ENCODE peak calls at places on chromosomes 7 and 10, in ten cellular contexts. One of them, this sample, is unnamed.

GRCh38 chr7:116377721-116378120 is 121.8 kb upstream of the CAV2 start:
- DNase-seq in astrocyte: no peak
- DNase-seq in omental fat pad: no peak
- DNase-seq in K562: no peak
- DNase-seq in nephron progenitor cell: no peak
- DNase-seq in WERI-Rb-1: peak
- DNase-seq in lower lobe of right lung: no peak
- DNase-seq in fibroblast of pulmonary artery: no peak
- DNase-seq in kidney epithelial cell: no peak
- DNase-seq in LNCaP clone FGC: no peak
- DNase-seq in this sample: no peak

GRCh38 chr7:24920702-24921679 is 59.0 kb downstream of the OSBPL3 start:
- DNase-seq in astrocyte: no peak
- DNase-seq in fibroblast of pulmonary artery: no peak
- DNase-seq in lower lobe of right lung: peak
- DNase-seq in nephron progenitor cell: no peak
- DNase-seq in LNCaP clone FGC: no peak
- DNase-seq in K562: peak
- DNase-seq in kidney epithelial cell: no peak
- DNase-seq in omental fat pad: no peak
- DNase-seq in WERI-Rb-1: no peak
- DNase-seq in this sample: no peak

GRCh38 chr10:22856444-22857074 is 71.3 kb upstream of the ARMC3 start:
- DNase-seq in fibroblast of pulmonary artery: no peak
- DNase-seq in astrocyte: no peak
- DNase-seq in omental fat pad: no peak
- DNase-seq in WERI-Rb-1: no peak
- DNase-seq in LNCaP clone FGC: no peak
- DNase-seq in kidney epithelial cell: no peak
- DNase-seq in K562: no peak
- DNase-seq in nephron progenitor cell: no peak
- DNase-seq in lower lobe of right lung: no peak
- DNase-seq in this sample: no peak

GRCh38 chr7:105934577-105935185 is 28.4 kb upstream of the CDHR3 start:
- DNase-seq in omental fat pad: no peak
- DNase-seq in astrocyte: no peak
- DNase-seq in fibroblast of pulmonary artery: peak
- DNase-seq in WERI-Rb-1: peak
- DNase-seq in kidney epithelial cell: no peak
- DNase-seq in LNCaP clone FGC: peak
- DNase-seq in nephron progenitor cell: peak
- DNase-seq in K562: no peak
- DNase-seq in lower lobe of right lung: no peak
- DNase-seq in this sample: peak

GRCh38 chr10:870564-871166 is 60.8 kb downstream of the LARP4B start:
- DNase-seq in LNCaP clone FGC: no peak
- DNase-seq in WERI-Rb-1: no peak
- DNase-seq in omental fat pad: no peak
- DNase-seq in fibroblast of pulmonary artery: no peak
- DNase-seq in astrocyte: no peak
- DNase-seq in kidney epithelial cell: no peak
- DNase-seq in K562: no peak
- DNase-seq in lower lobe of right lung: no peak
- DNase-seq in nephron progenitor cell: no peak
- DNase-seq in this sample: no peak

GRCh38 chr7:150370612-150371071 is 2.0 kb downstream of the REPIN1 start:
- DNase-seq in WERI-Rb-1: no peak
- DNase-seq in astrocyte: peak
- DNase-seq in lower lobe of right lung: no peak
- DNase-seq in LNCaP clone FGC: no peak
- DNase-seq in omental fat pad: no peak
- DNase-seq in nephron progenitor cell: no peak
- DNase-seq in fibroblast of pulmonary artery: peak
- DNase-seq in K562: no peak
- DNase-seq in kidney epithelial cell: no peak
- DNase-seq in this sample: no peak

GRCh38 chr10:72243822-72244437 is 27.9 kb upstream of the ASCC1 start:
- DNase-seq in fibroblast of pulmonary artery: peak
- DNase-seq in lower lobe of right lung: peak
- DNase-seq in kidney epithelial cell: no peak
- DNase-seq in WERI-Rb-1: no peak
- DNase-seq in nephron progenitor cell: no peak
- DNase-seq in LNCaP clone FGC: peak
- DNase-seq in omental fat pad: no peak
- DNase-seq in astrocyte: peak
- DNase-seq in K562: peak
- DNase-seq in this sample: no peak

GRCh38 chr7:4550117-4550516 is 132.0 kb upstream of the FOXK1 start:
- DNase-seq in lower lobe of right lung: no peak
- DNase-seq in omental fat pad: no peak
- DNase-seq in kidney epithelial cell: no peak
- DNase-seq in fibroblast of pulmonary artery: no peak
- DNase-seq in K562: no peak
- DNase-seq in astrocyte: no peak
- DNase-seq in nephron progenitor cell: no peak
- DNase-seq in LNCaP clone FGC: no peak
- DNase-seq in WERI-Rb-1: no peak
- DNase-seq in this sample: no peak

GRCh38 chr10:101484154-101484748 is 103.8 kb downstream of the POLL start:
- DNase-seq in fibroblast of pulmonary artery: no peak
- DNase-seq in WERI-Rb-1: no peak
- DNase-seq in kidney epithelial cell: no peak
- DNase-seq in astrocyte: no peak
- DNase-seq in omental fat pad: no peak
- DNase-seq in nephron progenitor cell: no peak
- DNase-seq in LNCaP clone FGC: no peak
- DNase-seq in lower lobe of right lung: no peak
- DNase-seq in K562: no peak
- DNase-seq in this sample: no peak

GRCh38 chr7:30727061-30727945 is 24.6 kb upstream of the INMT start:
- DNase-seq in fibroblast of pulmonary artery: no peak
- DNase-seq in astrocyte: no peak
- DNase-seq in K562: no peak
- DNase-seq in WERI-Rb-1: no peak
- DNase-seq in omental fat pad: no peak
- DNase-seq in nephron progenitor cell: no peak
- DNase-seq in LNCaP clone FGC: no peak
- DNase-seq in kidney epithelial cell: no peak
- DNase-seq in lower lobe of right lung: no peak
- DNase-seq in this sample: no peak

GRCh38 chr7:374706-375490 is 84.9 kb downstream of the FOXL3 start:
- DNase-seq in astrocyte: no peak
- DNase-seq in fibroblast of pulmonary artery: no peak
- DNase-seq in lower lobe of right lung: no peak
- DNase-seq in LNCaP clone FGC: no peak
- DNase-seq in nephron progenitor cell: no peak
- DNase-seq in omental fat pad: no peak
- DNase-seq in K562: no peak
- DNase-seq in WERI-Rb-1: no peak
- DNase-seq in kidney epithelial cell: no peak
- DNase-seq in this sample: peak

GRCh38 chr10:78755075-78755695 is 313.6 kb upstream of the ZMIZ1 start:
- DNase-seq in nephron progenitor cell: no peak
- DNase-seq in WERI-Rb-1: no peak
- DNase-seq in omental fat pad: no peak
- DNase-seq in K562: no peak
- DNase-seq in lower lobe of right lung: no peak
- DNase-seq in kidney epithelial cell: no peak
- DNase-seq in fibroblast of pulmonary artery: no peak
- DNase-seq in LNCaP clone FGC: no peak
- DNase-seq in astrocyte: no peak
- DNase-seq in this sample: no peak

GRCh38 chr7:98879198-98879988 is 1.1 kb downstream of the TRRAP start:
- DNase-seq in K562: peak
- DNase-seq in astrocyte: no peak
- DNase-seq in LNCaP clone FGC: peak
- DNase-seq in lower lobe of right lung: no peak
- DNase-seq in WERI-Rb-1: peak
- DNase-seq in fibroblast of pulmonary artery: no peak
- DNase-seq in omental fat pad: no peak
- DNase-seq in kidney epithelial cell: no peak
- DNase-seq in nephron progenitor cell: no peak
- DNase-seq in this sample: no peak

GRCh38 chr10:97363071-97363470 is 28.5 kb upstream of the FRAT2 start:
- DNase-seq in lower lobe of right lung: no peak
- DNase-seq in kidney epithelial cell: no peak
- DNase-seq in nephron progenitor cell: no peak
- DNase-seq in astrocyte: no peak
- DNase-seq in K562: no peak
- DNase-seq in WERI-Rb-1: no peak
- DNase-seq in omental fat pad: no peak
- DNase-seq in fibroblast of pulmonary artery: no peak
- DNase-seq in LNCaP clone FGC: no peak
- DNase-seq in this sample: no peak
- TF ChIP-seq CTCF in lower lobe of right lung: no peak
- TF ChIP-seq CTCF in kidney epithelial cell: no peak
- TF ChIP-seq CTCF in nephron progenitor cell: no peak
- TF ChIP-seq CTCF in astrocyte: no peak
- TF ChIP-seq CTCF in K562: no peak
- TF ChIP-seq CTCF in WERI-Rb-1: no peak
- TF ChIP-seq CTCF in omental fat pad: no peak
- TF ChIP-seq CTCF in fibroblast of pulmonary artery: no peak
- TF ChIP-seq CTCF in LNCaP clone FGC: no peak
- TF ChIP-seq CTCF in this sample: no peak

DNA sequence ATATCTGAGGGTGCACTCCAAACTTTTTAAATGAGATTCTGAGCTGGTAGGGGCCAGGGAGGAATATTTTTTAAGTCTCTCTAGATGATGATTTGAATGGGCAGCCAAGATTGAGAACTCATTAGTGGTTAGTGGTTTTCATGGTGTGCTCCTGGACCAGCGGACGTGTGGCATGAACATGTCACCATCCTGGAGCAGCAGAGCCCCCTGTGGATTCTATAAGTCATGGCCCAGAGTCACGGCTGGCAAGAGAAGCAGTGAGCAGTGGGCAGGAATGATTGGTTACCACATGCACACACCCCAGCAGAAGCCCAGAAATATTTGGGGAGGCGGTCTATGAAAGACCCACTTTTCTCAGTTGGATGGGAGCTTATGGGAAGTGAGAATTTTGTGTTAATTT is 21.2 kb upstream of the UCN3 start:
- DNase-seq in K562: no peak
- DNase-seq in omental fat pad: no peak
- DNase-seq in LNCaP clone FGC: no peak
- DNase-seq in lower lobe of right lung: no peak
- DNase-seq in WERI-Rb-1: no peak
- DNase-seq in nephron progenitor cell: no peak
- DNase-seq in kidney epithelial cell: no peak
- DNase-seq in astrocyte: no peak
- DNase-seq in fibroblast of pulmonary artery: peak
- DNase-seq in this sample: no peak
- TF ChIP-seq CTCF in K562: peak
- TF ChIP-seq CTCF in omental fat pad: no peak
- TF ChIP-seq CTCF in LNCaP clone FGC: peak
- TF ChIP-seq CTCF in lower lobe of right lung: no peak
- TF ChIP-seq CTCF in WERI-Rb-1: no peak
- TF ChIP-seq CTCF in nephron progenitor cell: no peak
- TF ChIP-seq CTCF in kidney epithelial cell: peak
- TF ChIP-seq CTCF in astrocyte: no peak
- TF ChIP-seq CTCF in fibroblast of pulmonary artery: peak
- TF ChIP-seq CTCF in this sample: no peak

GRCh38 chr7:127346575-127347256 is 45.8 kb downstream of the ZNF800 start:
- DNase-seq in astrocyte: no peak
- DNase-seq in omental fat pad: no peak
- DNase-seq in WERI-Rb-1: no peak
- DNase-seq in kidney epithelial cell: no peak
- DNase-seq in lower lobe of right lung: no peak
- DNase-seq in fibroblast of pulmonary artery: no peak
- DNase-seq in K562: no peak
- DNase-seq in LNCaP clone FGC: no peak
- DNase-seq in nephron progenitor cell: no peak
- DNase-seq in this sample: no peak

GRCh38 chr7:127350586-127350985 is 41.9 kb downstream of the ZNF800 start:
- DNase-seq in nephron progenitor cell: no peak
- DNase-seq in LNCaP clone FGC: no peak
- DNase-seq in K562: no peak
- DNase-seq in omental fat pad: no peak
- DNase-seq in kidney epithelial cell: no peak
- DNase-seq in WERI-Rb-1: no peak
- DNase-seq in fibroblast of pulmonary artery: no peak
- DNase-seq in lower lobe of right lung: no peak
- DNase-seq in astrocyte: no peak
- DNase-seq in this sample: no peak

GRCh38 chr7:127348247-127348631 is 44.3 kb downstream of the ZNF800 start:
- DNase-seq in astrocyte: no peak
- DNase-seq in WERI-Rb-1: no peak
- DNase-seq in K562: no peak
- DNase-seq in LNCaP clone FGC: no peak
- DNase-seq in fibroblast of pulmonary artery: no peak
- DNase-seq in nephron progenitor cell: no peak
- DNase-seq in lower lobe of right lung: no peak
- DNase-seq in kidney epithelial cell: no peak
- DNase-seq in omental fat pad: no peak
- DNase-seq in this sample: no peak

GRCh38 chr7:127349881-127350280 is 42.6 kb downstream of the ZNF800 start:
- DNase-seq in LNCaP clone FGC: no peak
- DNase-seq in nephron progenitor cell: no peak
- DNase-seq in astrocyte: no peak
- DNase-seq in WERI-Rb-1: no peak
- DNase-seq in kidney epithelial cell: no peak
- DNase-seq in lower lobe of right lung: no peak
- DNase-seq in K562: no peak
- DNase-seq in omental fat pad: no peak
- DNase-seq in fibroblast of pulmonary artery: no peak
- DNase-seq in this sample: no peak

GRCh38 chr7:127347567-127348246 is 44.8 kb downstream of the ZNF800 start:
- DNase-seq in nephron progenitor cell: peak
- DNase-seq in LNCaP clone FGC: peak
- DNase-seq in fibroblast of pulmonary artery: peak
- DNase-seq in WERI-Rb-1: peak
- DNase-seq in K562: peak
- DNase-seq in astrocyte: peak
- DNase-seq in omental fat pad: no peak
- DNase-seq in lower lobe of right lung: peak
- DNase-seq in kidney epithelial cell: peak
- DNase-seq in this sample: peak
- TF ChIP-seq CTCF in nephron progenitor cell: peak
- TF ChIP-seq CTCF in LNCaP clone FGC: peak
- TF ChIP-seq CTCF in fibroblast of pulmonary artery: peak
- TF ChIP-seq CTCF in WERI-Rb-1: peak
- TF ChIP-seq CTCF in K562: peak
- TF ChIP-seq CTCF in astrocyte: peak
- TF ChIP-seq CTCF in omental fat pad: no peak
- TF ChIP-seq CTCF in lower lobe of right lung: peak
- TF ChIP-seq CTCF in kidney epithelial cell: peak
- TF ChIP-seq CTCF in this sample: peak

DNA sequence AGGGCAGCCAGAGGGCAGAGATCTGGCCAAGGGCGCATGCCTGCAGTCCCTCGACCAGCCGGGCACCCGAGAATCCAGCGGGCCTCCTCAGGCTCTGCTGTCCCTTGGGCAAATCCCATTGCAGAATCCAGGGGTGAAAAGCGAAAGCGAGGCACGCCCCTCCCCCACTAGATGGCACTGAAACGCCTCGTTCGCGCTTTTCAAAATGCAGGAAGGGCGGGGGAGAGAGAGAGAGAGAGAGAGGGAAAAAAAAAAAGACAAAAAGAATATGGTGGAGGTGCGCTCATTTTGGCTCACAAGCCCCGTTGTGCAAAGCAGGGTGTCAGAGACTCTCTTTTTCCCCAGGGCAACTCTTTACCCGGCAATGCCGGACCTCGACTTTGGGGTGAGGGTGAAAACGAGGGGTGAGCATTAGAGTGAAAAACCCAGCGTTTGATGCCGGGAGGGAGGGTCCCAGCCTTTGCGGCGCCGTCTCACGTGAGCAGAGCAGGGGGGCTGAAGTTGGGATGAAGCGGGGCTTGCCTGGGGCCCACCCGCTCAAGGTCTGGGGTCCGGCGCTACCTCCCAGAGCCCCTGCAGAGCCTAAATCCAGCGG is 2.5 kb upstream of the TMEM178B start:
- DNase-seq in lower lobe of right lung: no peak
- DNase-seq in K562: peak
- DNase-seq in astrocyte: no peak
- DNase-seq in omental fat pad: no peak
- DNase-seq in WERI-Rb-1: peak
- DNase-seq in kidney epithelial cell: no peak
- DNase-seq in nephron progenitor cell: peak
- DNase-seq in fibroblast of pulmonary artery: no peak
- DNase-seq in LNCaP clone FGC: no peak
- DNase-seq in this sample: peak
- TF ChIP-seq CTCF in lower lobe of right lung: peak
- TF ChIP-seq CTCF in K562: peak
- TF ChIP-seq CTCF in astrocyte: no peak
- TF ChIP-seq CTCF in omental fat pad: no peak
- TF ChIP-seq CTCF in WERI-Rb-1: peak
- TF ChIP-seq CTCF in kidney epithelial cell: peak
- TF ChIP-seq CTCF in nephron progenitor cell: no peak
- TF ChIP-seq CTCF in fibroblast of pulmonary artery: no peak
- TF ChIP-seq CTCF in LNCaP clone FGC: peak
- TF ChIP-seq CTCF in this sample: no peak

This sample was measured in endothelial cell.